ENCODE peak calls at places on chromosome 15, in four cellular contexts. Y is AG09309, W is mucosa of descending colon, D is IMR-90. A is an unnamed sample.

GRCh38 chr15:71201471-71201870 is 86.2 kb downstream of the THSD4 start:
- DNase-seq in Y (no peak), W (no peak), D (no peak), A (no peak)

GRCh38 chr15:84829428-84829827 is 12.3 kb downstream of the ALPK3 start:
- DNase-seq in Y (no peak), W (no peak), D (no peak), A (no peak)

GRCh38 chr15:83396071-83396470 is 51.1 kb upstream of the SH3GL3 start:
- DNase-seq in Y (no peak), W (no peak), D (no peak), A (no peak)

GRCh38 chr15:64911317-64912186 is at the start of gene ANKDD1A:
- DNase-seq in Y (no peak), W (peak), D (peak), A (peak)

GRCh38 chr15:99507016-99507731 is 58.6 kb upstream of the MEF2A start:
- DNase-seq in Y (no peak), W (no peak), D (peak), A (peak)

GRCh38 chr15:25543156-25543555 is 104.3 kb upstream of the UBE3A start:
- DNase-seq in Y (peak), W (no peak), D (peak), A (peak)

GRCh38 chr15:38768970-38769369 is 204.4 kb upstream of the RASGRP1 start:
- DNase-seq in Y (no peak), W (no peak), D (peak), A (peak)

GRCh38 chr15:27834684-27835083 is 264.4 kb downstream of the OCA2 start:
- DNase-seq in Y (no peak), W (no peak), D (no peak), A (no peak)

GRCh38 chr15:74209997-74210573 is 7.5 kb upstream of the STRA6 start:
- DNase-seq in Y (no peak), W (no peak), D (peak), A (peak)

GRCh38 chr15:54803139-54803808 is 393.5 kb downstream of the RSL24D1 start:
- DNase-seq in Y (no peak), W (no peak), D (peak), A (peak)

GRCh38 chr15:51203797-51204196 is 109.1 kb upstream of the TNFAIP8L3 start:
- DNase-seq in Y (peak), W (no peak), D (peak), A (peak)

GRCh38 chr15:78265752-78266224 is 1.4 kb downstream of the DNAJA4 start:
- DNase-seq in Y (no peak), W (no peak), D (peak), A (peak)

GRCh38 chr15:36966704-36967103 is 133.6 kb downstream of the MEIS2 start:
- DNase-seq in Y (no peak), W (no peak), D (no peak), A (no peak)

GRCh38 chr15:78714890-78715289 is 73.9 kb upstream of the CHRNB4 start:
- DNase-seq in Y (no peak), W (no peak), D (no peak), A (no peak)

GRCh38 chr15:61011576-61012336 is 217.3 kb downstream of the RORA start:
- DNase-seq in Y (no peak), W (no peak), D (no peak), A (no peak)

GRCh38 chr15:39788800-39789565 is 6.3 kb upstream of the FSIP1 start:
- DNase-seq in Y (no peak), W (no peak), D (peak), A (peak)

GRCh38 chr15:98581715-98582114 is 66.6 kb upstream of the IGF1R start:
- DNase-seq in Y (no peak), W (no peak), D (no peak), A (no peak)

GRCh38 chr15:41727143-41727542 is 47.1 kb upstream of the MAPKBP1 start:
- DNase-seq in Y (peak), W (no peak), D (peak), A (no peak)

GRCh38 chr15:88382482-88382983 is 84.7 kb downstream of the MRPL46 start:
- DNase-seq in Y (no peak), W (no peak), D (no peak), A (no peak)

GRCh38 chr15:101128191-101128590 is 123.7 kb downstream of the CHSY1 start:
- DNase-seq in Y (peak), W (no peak), D (peak), A (peak)

GRCh38 chr15:86595741-86596140 is 516.1 kb downstream of the AGBL1 start:
- DNase-seq in Y (no peak), W (no peak), D (no peak), A (no peak)

GRCh38 chr15:43877371-43877770 is 50.6 kb downstream of the WDR76 start:
- DNase-seq in Y (no peak), W (no peak), D (no peak), A (no peak)

GRCh38 chr15:72680931-72681330 is 5.1 kb downstream of the HIGD2B start:
- DNase-seq in Y (no peak), W (no peak), D (no peak), A (no peak)

GRCh38 chr15:79339588-79340314 is 28.8 kb downstream of the TMED3 start:
- DNase-seq in Y (peak), W (no peak), D (peak), A (peak)

GRCh38 chr15:99438691-99439523 is 126.9 kb upstream of the MEF2A start:
- DNase-seq in Y (no peak), W (no peak), D (no peak), A (no peak)

GRCh38 chr15:85753791-85754452 is 40.8 kb downstream of the KLHL25 start:
- DNase-seq in Y (no peak), W (no peak), D (no peak), A (no peak)

GRCh38 chr15:20357139-20358065 is 184.2 kb downstream of the GOLGA6L6 start:
- DNase-seq in Y (no peak), W (peak), D (no peak), A (no peak)

GRCh38 chr15:63083046-63083445 is 38.6 kb upstream of the LACTB start:
- DNase-seq in Y (no peak), W (no peak), D (no peak), A (no peak)

GRCh38 chr15:73454096-73454495 is 11.1 kb downstream of the REC114 start:
- DNase-seq in Y (no peak), W (no peak), D (no peak), A (no peak)

GRCh38 chr15:43872416-43873020 is 45.7 kb downstream of the WDR76 start:
- DNase-seq in Y (peak), W (no peak), D (peak), A (peak)

GRCh38 chr15:52103217-52104207 is 9.1 kb downstream of the BCL2L10 start:
- DNase-seq in Y (peak), W (no peak), D (peak), A (peak)

GRCh38 chr15:65580287-65580686 is 30.6 kb downstream of the INTS14 start:
- DNase-seq in Y (peak), W (no peak), D (peak), A (peak)

GRCh38 chr15:37016287-37016686 is 84.1 kb downstream of the MEIS2 start:
- DNase-seq in Y (peak), W (no peak), D (peak), A (peak)

GRCh38 chr15:64912379-64912778 is 677 bp downstream of the ANKDD1A start:
- DNase-seq in Y (no peak), W (no peak), D (no peak), A (no peak)

GRCh38 chr15:99050328-99050980 is 42.9 kb upstream of the PGPEP1L start:
- DNase-seq in Y (no peak), W (no peak), D (no peak), A (no peak)

GRCh38 chr15:95266481-95267061 is 1035.2 kb downstream of the MCTP2 start:
- DNase-seq in Y (peak), W (no peak), D (peak), A (peak)

GRCh38 chr15:70704166-70704565 is 59.2 kb downstream of the UACA start:
- DNase-seq in Y (no peak), W (no peak), D (no peak), A (no peak)

GRCh38 chr15:27692438-27692837 is 406.7 kb downstream of the OCA2 start:
- DNase-seq in Y (no peak), W (no peak), D (no peak), A (no peak)

GRCh38 chr15:35060591-35060990 is 24.5 kb downstream of the NANOGP8 start:
- DNase-seq in Y (no peak), W (no peak), D (no peak), A (no peak)

DNA sequence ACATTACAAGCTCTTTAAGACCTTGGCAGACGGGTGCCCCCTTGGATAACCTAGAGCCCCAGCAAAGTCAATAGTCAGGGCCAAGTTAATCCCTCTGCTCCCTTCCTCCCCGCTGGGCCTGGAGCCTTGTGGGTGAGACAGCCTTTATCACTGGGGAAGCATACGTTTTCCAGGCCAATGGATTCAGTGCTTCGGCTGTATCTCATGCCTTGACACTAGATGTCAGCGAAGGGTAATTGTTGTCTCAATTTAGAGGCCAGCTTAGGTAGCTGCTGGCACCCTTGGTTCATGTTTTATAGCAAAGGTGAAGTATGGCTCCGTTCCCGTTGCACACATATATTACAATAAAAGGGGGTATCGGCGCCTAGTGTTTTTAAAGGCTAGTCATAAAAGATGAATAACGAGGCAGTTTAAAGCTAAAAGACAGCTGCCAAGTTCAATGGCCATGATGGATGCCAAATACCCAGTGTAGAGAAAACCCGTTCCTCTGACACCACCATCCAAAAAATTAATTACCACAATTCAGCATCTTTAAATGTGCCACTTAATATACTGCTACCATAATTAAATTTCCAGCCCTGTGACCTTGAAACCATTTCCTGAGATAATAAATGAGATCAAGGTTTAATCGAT is 52.3 kb upstream of the BNIP2 start:
- DNase-seq in Y (no peak), W (no peak), D (no peak), A (peak)
- TF ChIP-seq CTCF in Y (peak), W (no peak), D (no peak), A (peak)

DNA sequence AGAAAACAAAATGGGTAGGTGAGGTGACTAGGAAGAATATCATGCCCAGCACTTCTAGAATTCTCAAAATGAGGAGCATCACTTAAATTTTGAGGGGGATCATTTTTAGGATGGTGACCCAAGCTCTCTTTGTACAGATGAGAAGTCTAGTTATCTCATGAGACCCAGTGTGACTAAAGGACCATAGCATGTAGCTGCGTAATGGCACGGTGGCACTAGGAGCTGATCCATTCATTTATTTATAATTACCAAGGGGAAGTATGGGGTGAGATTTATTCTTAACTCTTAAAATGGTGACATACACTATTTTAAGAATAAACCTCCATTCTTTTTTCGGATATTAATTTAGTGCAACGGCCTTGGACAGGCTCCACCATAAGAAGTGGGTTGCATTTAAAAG is 8.3 kb downstream of the IQGAP1 start:
- DNase-seq in Y (no peak), W (no peak), D (no peak), A (no peak)
- H3K4me3 ChIP-seq in Y (no peak), W (no peak), D (no peak), A (no peak)

DNA sequence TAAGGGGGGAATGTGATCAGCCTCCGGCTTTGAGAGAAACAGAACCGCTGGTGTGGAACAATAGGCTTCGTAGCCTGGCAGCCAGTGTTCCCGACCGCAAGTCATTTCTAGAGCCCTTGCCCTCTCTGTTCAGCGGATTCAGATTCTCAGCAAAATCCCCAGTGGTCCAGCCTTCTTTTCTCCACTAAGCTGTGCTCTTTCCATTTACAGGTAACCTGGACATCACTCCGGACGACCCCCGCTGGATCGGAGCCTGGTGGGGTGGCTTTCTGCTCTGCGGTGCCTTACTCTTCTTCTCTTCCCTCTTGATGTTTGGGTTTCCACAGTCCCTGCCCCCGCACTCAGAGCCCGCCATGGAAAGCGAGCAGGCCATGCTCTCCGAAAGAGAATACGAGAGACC is 250.6 kb downstream of the SLCO3A1 start:
- DNase-seq in Y (no peak), W (no peak), D (no peak), A (no peak)
- TF ChIP-seq CTCF in Y (no peak), W (no peak), D (no peak), A (no peak)

GRCh38 chr15:69592954-69593353 is 140.3 kb downstream of the RPLP1 start:
- DNase-seq in Y (no peak), W (no peak), D (no peak), A (no peak)

GRCh38 chr15:69593488-69593887 is 140.9 kb downstream of the RPLP1 start:
- DNase-seq in Y (no peak), W (no peak), D (no peak), A (no peak)

GRCh38 chr15:69591905-69592508 is 139.4 kb downstream of the RPLP1 start:
- DNase-seq in Y (no peak), W (no peak), D (no peak), A (no peak)

GRCh38 chr15:69595009-69595825 is 142.6 kb downstream of the RPLP1 start:
- DNase-seq in Y (no peak), W (peak), D (no peak), A (no peak)

GRCh38 chr15:69593981-69594966 is 141.7 kb downstream of the RPLP1 start:
- DNase-seq in Y (no peak), W (peak), D (peak), A (no peak)
- H3K4me3 ChIP-seq in Y (no peak), W (no peak), D (no peak), A (no peak)

A was measured in foreskin fibroblast.